ENCODE peak calls at places on chromosomes 11 and 22, in nine cellular contexts. Q is fibroblast of pulmonary artery, R is AG09309, E is foreskin fibroblast, T is WERI-Rb-1, K is NB4, M is epithelial cell of esophagus, O is dorsolateral prefrontal cortex, U is A549. X is an unnamed sample.

GRCh38 chr11:38814670-38815069 is 2216.6 kb upstream of the RAG2 start:
- DNase-seq in R (no peak), T (no peak), K (no peak), Q (peak; percentile 74), U (no peak), O (no peak), E (no peak), M (peak; percentile 45), X (peak; percentile 49)

GRCh38 chr11:45366196-45366595 is 80.1 kb upstream of the SYT13 start:
- DNase-seq in M (no peak), T (no peak), R (no peak), Q (no peak), K (no peak), U (no peak), O (no peak), E (no peak), X (no peak)

GRCh38 chr22:21807545-21807944 is 59.9 kb downstream of the MAPK1 start:
- DNase-seq in Q (peak; percentile 27), O (no peak), U (no peak), E (no peak), R (no peak), T (no peak), M (no peak), K (no peak), X (peak; percentile 45)

GRCh38 chr22:38417252-38418060 is 37.5 kb downstream of the KCNJ4 start:
- DNase-seq in U (no peak), O (no peak), R (no peak), K (no peak), Q (no peak), M (no peak), E (no peak), T (no peak), X (no peak)

GRCh38 chr11:69400769-69401590 is 80.5 kb upstream of the LINC01488 start:
- DNase-seq in R (no peak), O (no peak), U (no peak), M (no peak), Q (no peak), T (no peak), E (no peak), K (peak; percentile 50), X (no peak)

GRCh38 chr22:24107668-24108067 is 73.6 kb upstream of the SUSD2 start:
- DNase-seq in K (no peak), R (peak; percentile 59), T (no peak), E (peak; percentile 86), M (peak; percentile 59), Q (peak; percentile 89), O (peak; percentile 95), U (no peak), X (peak; percentile 73)

GRCh38 chr22:41613456-41613855 is 7.4 kb downstream of the DESI1 start:
- DNase-seq in O (no peak), M (peak; percentile 64), T (no peak), E (peak; percentile 52), Q (no peak), K (no peak), R (no peak), U (no peak), X (no peak)

GRCh38 chr11:119093951-119094815 is 7.5 kb downstream of the DPAGT1 start:
- DNase-seq in M (peak; percentile 50), R (no peak), T (no peak), E (no peak), K (peak; percentile 67), O (no peak), U (no peak), Q (peak; percentile 45), X (peak; percentile 48)

GRCh38 chr22:47372596-47373385 is 610.3 kb downstream of the TBC1D22A start:
- DNase-seq in O (no peak), E (no peak), T (peak; percentile 2), R (no peak), U (no peak), Q (no peak), M (no peak), K (no peak), X (no peak)

GRCh38 chr11:36257351-36257750 is 31.9 kb downstream of the COMMD9 start:
- DNase-seq in R (no peak), K (no peak), O (no peak), Q (peak; percentile 42), U (no peak), E (no peak), M (peak; percentile 15), T (no peak), X (peak; percentile 62)

GRCh38 chr11:35082322-35083180 is 56.4 kb upstream of the CD44 start:
- DNase-seq in T (no peak), O (no peak), U (peak; percentile 81), R (no peak), Q (peak; percentile 73), K (peak; percentile 93), M (peak; percentile 74), E (peak; percentile 86), X (peak; percentile 85)
- H3K4me3 ChIP-seq in T (no peak overlapping the region), O (no peak overlapping the region), U (peak overlapping the region; percentile 32), R (peak overlapping the region; percentile 10), Q (no peak overlapping the region), K (no peak overlapping the region), M (no peak overlapping the region), E (peak overlapping the region; percentile 0), X (peak overlapping the region; percentile 3)

GRCh38 chr22:43263645-43264514 is 76.9 kb upstream of the TTLL12 start:
- DNase-seq in U (no peak), Q (peak; percentile 91), K (peak; percentile 96), T (no peak), O (no peak), R (peak; percentile 5), E (peak; percentile 41), M (peak; percentile 76), X (peak; percentile 89)

GRCh38 chr22:43267332-43267731 is 75.8 kb downstream of the SCUBE1 start:
- DNase-seq in K (no peak), E (no peak), O (no peak), Q (no peak), R (no peak), U (no peak), T (no peak), M (no peak), X (no peak)

GRCh38 chr22:43262990-43263644 is 76.2 kb upstream of the TTLL12 start:
- DNase-seq in T (no peak), U (no peak), O (no peak), R (no peak), Q (peak; percentile 44), E (no peak), K (peak; percentile 82), M (peak; percentile 6), X (peak; percentile 45)

GRCh38 chr22:43268261-43268660 is 74.9 kb downstream of the SCUBE1 start:
- DNase-seq in T (no peak), E (no peak), M (no peak), R (no peak), Q (no peak), O (no peak), U (no peak), K (no peak), X (no peak)

DNA sequence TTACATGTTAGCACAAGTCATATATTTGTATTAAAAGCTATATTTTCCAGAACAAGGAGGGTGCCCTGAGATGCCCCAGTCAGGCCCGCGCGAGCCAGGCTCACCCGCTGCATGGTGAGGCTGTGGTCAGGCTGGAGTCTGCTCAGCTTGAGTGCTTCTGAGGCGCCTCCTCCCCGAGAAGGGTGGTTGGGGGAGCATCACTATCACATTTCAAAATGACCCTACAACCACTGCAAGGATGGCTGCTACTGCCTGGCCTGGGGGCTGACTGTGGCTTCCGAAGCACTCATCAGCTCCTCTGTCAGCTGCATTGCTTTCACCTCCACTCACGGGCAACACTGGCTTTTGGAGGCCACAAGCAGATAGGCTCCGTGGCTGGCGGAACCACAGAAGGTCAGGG is 77.1 kb downstream of the SCUBE1 start:
- DNase-seq in R (no peak), T (no peak), Q (no peak), E (no peak), O (no peak), M (no peak), K (no peak), U (no peak), X (no peak)
- H3K4me3 ChIP-seq in R (no peak overlapping the region), T (no peak overlapping the region), Q (no peak overlapping the region), E (no peak overlapping the region), O (no peak overlapping the region), M (no peak overlapping the region), K (no peak overlapping the region), U (no peak overlapping the region), X (no peak overlapping the region)

GRCh38 chr11:57324154-57324885 is 432 bp downstream of the TNKS1BP1 start:
- DNase-seq in U (peak; percentile 52), O (no peak), E (no peak), M (peak; percentile 28), R (no peak), T (peak; percentile 70), Q (peak; percentile 70), K (peak; percentile 61), X (peak; percentile 59)
- H3K4me3 ChIP-seq in U (peak overlapping the region; percentile 64), O (peak overlapping the region; percentile 77), E (peak overlapping the region; percentile 94), M (peak overlapping the region; percentile 94), R (peak overlapping the region; percentile 90), T (peak overlapping the region; percentile 47), Q (peak overlapping the region; percentile 94), K (peak overlapping the region; percentile 64), X (peak overlapping the region; percentile 84)

DNA sequence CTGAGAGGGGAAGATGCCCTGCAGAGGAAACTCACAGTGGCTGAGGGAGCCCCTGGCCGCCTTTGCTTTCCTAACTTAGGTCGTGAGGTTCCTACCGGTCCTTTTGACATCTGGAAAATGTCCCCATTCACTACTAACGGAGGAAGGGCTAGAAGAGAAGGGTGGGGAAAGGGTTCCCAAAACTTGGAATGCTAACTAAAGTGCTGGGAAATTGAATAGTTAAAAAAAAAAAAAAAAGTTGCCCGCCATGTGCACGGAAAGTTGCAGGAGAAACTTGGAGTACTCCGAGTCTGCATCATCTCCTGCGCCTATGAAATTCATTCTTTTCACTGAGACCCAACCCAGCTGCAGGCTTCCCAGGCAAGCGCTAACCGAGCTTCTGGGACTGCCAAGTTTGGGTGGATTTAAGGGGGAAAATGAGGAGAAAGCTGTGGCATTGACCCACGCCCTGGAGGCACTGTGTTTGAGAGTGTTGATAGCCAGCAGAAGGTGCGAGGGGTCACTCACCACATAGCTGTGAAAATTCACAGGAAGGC is 854 bp downstream of the TIMP3 start:
- DNase-seq in M (peak; percentile 33), O (no peak), E (no peak), K (no peak), Q (peak; percentile 30), T (no peak), R (no peak), U (no peak), X (peak; percentile 56)
- H3K4me3 ChIP-seq in M (peak overlapping the region; percentile 74), O (peak overlapping the region; percentile 77), E (peak overlapping the region; percentile 97), K (no peak overlapping the region), Q (peak overlapping the region; percentile 59), T (peak overlapping the region; percentile 36), R (peak overlapping the region; percentile 92), U (peak overlapping the region; percentile 52), X (peak overlapping the region; percentile 76)

X was measured in choroid plexus epithelial cell.